ENCODE peak calls at places on chromosomes 12 and 14, in five cellular contexts. One of them, this sample, is unnamed.

GRCh38 chr14:89037065-89037464 is 212.6 kb downstream of the TTC8 start:
- DNase-seq in CD8-positive, alpha-beta T cell: no peak
- DNase-seq in stomach: no peak
- DNase-seq in SK-N-SH: no peak
- DNase-seq in tibial nerve: no peak
- DNase-seq in this sample: no peak

GRCh38 chr12:125081427-125081826 is 16.2 kb downstream of the AACS start:
- DNase-seq in CD8-positive, alpha-beta T cell: no peak
- DNase-seq in stomach: no peak
- DNase-seq in SK-N-SH: no peak
- DNase-seq in tibial nerve: no peak
- DNase-seq in this sample: no peak

GRCh38 chr12:44286336-44286735 is 450.5 kb downstream of the TMEM117 start:
- DNase-seq in CD8-positive, alpha-beta T cell: no peak
- DNase-seq in stomach: no peak
- DNase-seq in SK-N-SH: no peak
- DNase-seq in tibial nerve: no peak
- DNase-seq in this sample: no peak

GRCh38 chr12:93991882-93992415 is 156.4 kb upstream of the PLXNC1 start:
- DNase-seq in CD8-positive, alpha-beta T cell: no peak
- DNase-seq in stomach: no peak
- DNase-seq in SK-N-SH: no peak
- DNase-seq in tibial nerve: no peak
- DNase-seq in this sample: no peak

GRCh38 chr12:34396861-34397590 is 374.7 kb downstream of the ALG10 start:
- DNase-seq in CD8-positive, alpha-beta T cell: no peak
- DNase-seq in stomach: peak; percentile 5
- DNase-seq in SK-N-SH: peak; percentile 1
- DNase-seq in tibial nerve: peak; percentile 10
- DNase-seq in this sample: peak; percentile 25

GRCh38 chr12:50732591-50732990 is 31.3 kb upstream of the ATF1 start:
- DNase-seq in CD8-positive, alpha-beta T cell: no peak
- DNase-seq in stomach: no peak
- DNase-seq in SK-N-SH: no peak
- DNase-seq in tibial nerve: no peak
- DNase-seq in this sample: no peak

GRCh38 chr12:42482086-42482819 is 107.3 kb downstream of the PRICKLE1 start:
- DNase-seq in CD8-positive, alpha-beta T cell: no peak
- DNase-seq in stomach: peak; percentile 72
- DNase-seq in SK-N-SH: no peak
- DNase-seq in tibial nerve: no peak
- DNase-seq in this sample: peak; percentile 80

GRCh38 chr12:45369065-45369464 is 153.2 kb downstream of the ANO6 start:
- DNase-seq in CD8-positive, alpha-beta T cell: no peak
- DNase-seq in stomach: no peak
- DNase-seq in SK-N-SH: no peak
- DNase-seq in tibial nerve: no peak
- DNase-seq in this sample: no peak

GRCh38 chr14:54299393-54300363 is 97.1 kb upstream of the CDKN3 start:
- DNase-seq in CD8-positive, alpha-beta T cell: no peak
- DNase-seq in stomach: no peak
- DNase-seq in SK-N-SH: peak; percentile 41
- DNase-seq in tibial nerve: no peak
- DNase-seq in this sample: no peak

GRCh38 chr12:18443768-18444437 is 182.6 kb downstream of the PIK3C2G start:
- DNase-seq in CD8-positive, alpha-beta T cell: no peak
- DNase-seq in stomach: no peak
- DNase-seq in SK-N-SH: no peak
- DNase-seq in tibial nerve: no peak
- DNase-seq in this sample: no peak

GRCh38 chr12:50934981-50935807 is 17.1 kb upstream of the HIGD1C start:
- DNase-seq in CD8-positive, alpha-beta T cell: no peak
- DNase-seq in stomach: no peak
- DNase-seq in SK-N-SH: no peak
- DNase-seq in tibial nerve: no peak
- DNase-seq in this sample: no peak

GRCh38 chr14:58607571-58608317 is 30.0 kb upstream of the DACT1 start:
- DNase-seq in CD8-positive, alpha-beta T cell: no peak
- DNase-seq in stomach: no peak
- DNase-seq in SK-N-SH: no peak
- DNase-seq in tibial nerve: no peak
- DNase-seq in this sample: no peak

GRCh38 chr12:46944104-46944503 is 118.3 kb upstream of the SLC38A4 start:
- DNase-seq in CD8-positive, alpha-beta T cell: no peak
- DNase-seq in stomach: no peak
- DNase-seq in SK-N-SH: no peak
- DNase-seq in tibial nerve: no peak
- DNase-seq in this sample: no peak

GRCh38 chr12:130331146-130331545 is 6.5 kb upstream of the PIWIL1 start:
- DNase-seq in CD8-positive, alpha-beta T cell: no peak
- DNase-seq in stomach: no peak
- DNase-seq in SK-N-SH: no peak
- DNase-seq in tibial nerve: no peak
- DNase-seq in this sample: no peak

GRCh38 chr14:68523994-68524725 is 268.7 kb downstream of the ZFP36L1 start:
- DNase-seq in CD8-positive, alpha-beta T cell: no peak
- DNase-seq in stomach: no peak
- DNase-seq in SK-N-SH: no peak
- DNase-seq in tibial nerve: no peak
- DNase-seq in this sample: no peak

GRCh38 chr12:130711751-130712150 is 4.3 kb downstream of the RIMBP2 start:
- DNase-seq in CD8-positive, alpha-beta T cell: no peak
- DNase-seq in stomach: peak; percentile 10
- DNase-seq in SK-N-SH: no peak
- DNase-seq in tibial nerve: no peak
- DNase-seq in this sample: no peak

GRCh38 chr12:26287666-26288408 is 92.5 kb downstream of the SSPN start:
- DNase-seq in CD8-positive, alpha-beta T cell: no peak
- DNase-seq in stomach: peak; percentile 40
- DNase-seq in SK-N-SH: no peak
- DNase-seq in tibial nerve: no peak
- DNase-seq in this sample: no peak

GRCh38 chr14:76958975-76959710 is 69.4 kb downstream of the IRF2BPL start:
- DNase-seq in CD8-positive, alpha-beta T cell: no peak
- DNase-seq in stomach: no peak
- DNase-seq in SK-N-SH: peak; percentile 77
- DNase-seq in tibial nerve: no peak
- DNase-seq in this sample: no peak

GRCh38 chr12:8709124-8709830 is 11.5 kb downstream of the RIMKLB start:
- DNase-seq in CD8-positive, alpha-beta T cell: no peak
- DNase-seq in stomach: peak; percentile 53
- DNase-seq in SK-N-SH: no peak
- DNase-seq in tibial nerve: no peak
- DNase-seq in this sample: no peak

GRCh38 chr12:115752913-115753726 is 524.4 kb downstream of the MED13L start:
- DNase-seq in CD8-positive, alpha-beta T cell: no peak
- DNase-seq in stomach: peak; percentile 33
- DNase-seq in SK-N-SH: peak; percentile 55
- DNase-seq in tibial nerve: no peak
- DNase-seq in this sample: peak; percentile 36

GRCh38 chr12:66549050-66549389 is 129.9 kb downstream of the GRIP1 start:
- DNase-seq in CD8-positive, alpha-beta T cell: no peak
- DNase-seq in stomach: no peak
- DNase-seq in SK-N-SH: no peak
- DNase-seq in tibial nerve: no peak
- DNase-seq in this sample: no peak

GRCh38 chr12:76083761-76084276 is 666 bp downstream of the NAP1L1 start:
- DNase-seq in CD8-positive, alpha-beta T cell: peak; percentile 44
- DNase-seq in stomach: peak; percentile 49
- DNase-seq in SK-N-SH: peak; percentile 88
- DNase-seq in tibial nerve: peak; percentile 30
- DNase-seq in this sample: peak; percentile 68

GRCh38 chr14:39974036-39974435 is 541.8 kb upstream of the FBXO33 start:
- DNase-seq in CD8-positive, alpha-beta T cell: no peak
- DNase-seq in stomach: no peak
- DNase-seq in SK-N-SH: no peak
- DNase-seq in tibial nerve: no peak
- DNase-seq in this sample: no peak

GRCh38 chr14:100314724-100315123 is 8.4 kb upstream of the SLC25A47 start:
- DNase-seq in CD8-positive, alpha-beta T cell: no peak
- DNase-seq in stomach: no peak
- DNase-seq in SK-N-SH: no peak
- DNase-seq in tibial nerve: no peak
- DNase-seq in this sample: no peak

GRCh38 chr14:64878775-64879634 is 702 bp downstream of the SPTB start:
- DNase-seq in CD8-positive, alpha-beta T cell: no peak
- DNase-seq in stomach: no peak
- DNase-seq in SK-N-SH: peak; percentile 15
- DNase-seq in tibial nerve: no peak
- DNase-seq in this sample: no peak

GRCh38 chr12:119578112-119578511 is 15.5 kb upstream of the TMEM233 start:
- DNase-seq in CD8-positive, alpha-beta T cell: no peak
- DNase-seq in stomach: no peak
- DNase-seq in SK-N-SH: no peak
- DNase-seq in tibial nerve: no peak
- DNase-seq in this sample: no peak

GRCh38 chr12:100199347-100200136 is 1.1 kb upstream of the ACTR6 start:
- DNase-seq in CD8-positive, alpha-beta T cell: peak; percentile 45
- DNase-seq in stomach: peak; percentile 84
- DNase-seq in SK-N-SH: peak; percentile 83
- DNase-seq in tibial nerve: no peak
- DNase-seq in this sample: peak; percentile 85

GRCh38 chr14:69427596-69427995 is 29.1 kb downstream of the SLC39A9 start:
- DNase-seq in CD8-positive, alpha-beta T cell: no peak
- DNase-seq in stomach: no peak
- DNase-seq in SK-N-SH: no peak
- DNase-seq in tibial nerve: no peak
- DNase-seq in this sample: no peak

GRCh38 chr12:93315385-93315906 is 62.3 kb upstream of the NUDT4 start:
- DNase-seq in CD8-positive, alpha-beta T cell: no peak
- DNase-seq in stomach: no peak
- DNase-seq in SK-N-SH: no peak
- DNase-seq in tibial nerve: no peak
- DNase-seq in this sample: no peak

GRCh38 chr14:90805662-90806548 is 10.3 kb downstream of the TTC7B start:
- DNase-seq in CD8-positive, alpha-beta T cell: no peak
- DNase-seq in stomach: no peak
- DNase-seq in SK-N-SH: no peak
- DNase-seq in tibial nerve: no peak
- DNase-seq in this sample: no peak

GRCh38 chr12:48717252-48717695 is 767 bp upstream of the CCNT1 start:
- DNase-seq in CD8-positive, alpha-beta T cell: no peak
- DNase-seq in stomach: no peak
- DNase-seq in SK-N-SH: no peak
- DNase-seq in tibial nerve: no peak
- DNase-seq in this sample: no peak

GRCh38 chr12:62785941-62786559 is 148.9 kb downstream of the PPM1H start:
- DNase-seq in CD8-positive, alpha-beta T cell: no peak
- DNase-seq in stomach: no peak
- DNase-seq in SK-N-SH: no peak
- DNase-seq in tibial nerve: no peak
- DNase-seq in this sample: peak; percentile 68

GRCh38 chr14:41636492-41637392 is 30.1 kb downstream of the LRFN5 start:
- DNase-seq in CD8-positive, alpha-beta T cell: no peak
- DNase-seq in stomach: no peak
- DNase-seq in SK-N-SH: no peak
- DNase-seq in tibial nerve: no peak
- DNase-seq in this sample: no peak
- TF ChIP-seq CTCF in CD8-positive, alpha-beta T cell: no peak
- TF ChIP-seq CTCF in stomach: no peak
- TF ChIP-seq CTCF in SK-N-SH: no peak
- TF ChIP-seq CTCF in tibial nerve: no peak
- TF ChIP-seq CTCF in this sample: no peak

GRCh38 chr12:6950944-6951540 is at the start of gene PTPN6:
- DNase-seq in CD8-positive, alpha-beta T cell: no peak
- DNase-seq in stomach: peak; percentile 58
- DNase-seq in SK-N-SH: peak; percentile 11
- DNase-seq in tibial nerve: no peak
- DNase-seq in this sample: peak; percentile 76

GRCh38 chr12:6952121-6952859 is 1.1 kb downstream of the PTPN6 start:
- DNase-seq in CD8-positive, alpha-beta T cell: no peak
- DNase-seq in stomach: no peak
- DNase-seq in SK-N-SH: peak; percentile 17
- DNase-seq in tibial nerve: no peak
- DNase-seq in this sample: no peak

GRCh38 chr12:6952860-6953416 is 1.8 kb downstream of the PTPN6 start:
- DNase-seq in CD8-positive, alpha-beta T cell: no peak
- DNase-seq in stomach: no peak
- DNase-seq in SK-N-SH: peak; percentile 8
- DNase-seq in tibial nerve: no peak
- DNase-seq in this sample: no peak

GRCh38 chr12:6950401-6950801 is 755 bp upstream of the PTPN6 start:
- DNase-seq in CD8-positive, alpha-beta T cell: no peak
- DNase-seq in stomach: no peak
- DNase-seq in SK-N-SH: peak; percentile 62
- DNase-seq in tibial nerve: no peak
- DNase-seq in this sample: no peak

GRCh38 chr12:6951551-6952120 is 480 bp downstream of the PTPN6 start:
- DNase-seq in CD8-positive, alpha-beta T cell: no peak
- DNase-seq in stomach: no peak
- DNase-seq in SK-N-SH: peak; percentile 18
- DNase-seq in tibial nerve: no peak
- DNase-seq in this sample: no peak
- H3K4me1 ChIP-seq in CD8-positive, alpha-beta T cell: peaks cover 70% of the 10 kb centered on the region
- H3K4me1 ChIP-seq in stomach: no peaks in the 10 kb centered on the region
- H3K4me1 ChIP-seq in SK-N-SH: no peaks in the 10 kb centered on the region
- H3K4me1 ChIP-seq in tibial nerve: peaks cover 35% of the 10 kb centered on the region
- H3K4me1 ChIP-seq in this sample: no peaks in the 10 kb centered on the region

GRCh38 chr12:38053655-38054464 is 262.7 kb upstream of the ALG10B start:
- DNase-seq in CD8-positive, alpha-beta T cell: no peak
- DNase-seq in stomach: peak; percentile 70
- DNase-seq in SK-N-SH: peak; percentile 60
- DNase-seq in tibial nerve: no peak
- DNase-seq in this sample: peak; percentile 59
- TF ChIP-seq CTCF in CD8-positive, alpha-beta T cell: no peak
- TF ChIP-seq CTCF in stomach: no peak
- TF ChIP-seq CTCF in SK-N-SH: peak; percentile 77
- TF ChIP-seq CTCF in tibial nerve: no peak
- TF ChIP-seq CTCF in this sample: no peak

DNA sequence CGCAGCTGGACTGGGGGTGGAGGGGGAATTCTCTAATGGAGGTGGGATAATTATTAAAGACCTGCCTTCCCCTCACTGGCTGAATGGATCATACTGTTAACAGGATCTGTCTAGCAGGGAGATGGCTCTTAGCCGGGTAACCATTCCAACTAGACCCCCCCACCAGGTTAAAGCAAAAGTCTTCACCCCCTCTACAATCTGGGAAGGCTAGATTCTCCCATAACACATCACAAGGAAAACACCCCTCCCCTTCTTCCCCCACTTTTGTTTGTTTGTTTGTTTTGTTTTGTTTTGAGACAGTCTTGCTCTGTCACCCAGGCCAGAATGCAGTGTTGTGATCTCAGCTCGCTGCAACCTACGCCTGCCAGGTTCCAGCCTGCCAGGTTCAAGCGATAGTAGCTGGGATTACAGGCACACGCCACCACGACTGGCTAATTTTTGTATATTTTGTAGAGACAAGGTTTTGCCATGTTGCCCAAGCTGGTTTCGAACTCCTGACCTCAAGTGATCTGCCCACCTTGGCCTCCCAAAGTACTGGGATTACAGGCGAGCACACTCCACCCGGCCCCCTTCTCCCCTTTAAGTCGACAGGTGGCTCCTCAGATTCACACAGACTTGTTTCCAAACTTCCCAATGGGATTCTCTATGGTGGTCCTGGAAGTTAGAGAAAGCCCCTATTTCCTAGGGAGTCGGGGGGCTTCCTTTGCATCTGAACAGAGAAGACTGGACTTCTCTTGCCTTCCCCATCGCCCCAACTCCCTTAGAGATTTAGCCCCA is 3.5 kb upstream of the BAZ2A start:
- DNase-seq in CD8-positive, alpha-beta T cell: no peak
- DNase-seq in stomach: no peak
- DNase-seq in SK-N-SH: no peak
- DNase-seq in tibial nerve: no peak
- DNase-seq in this sample: no peak
- H3K4me1 ChIP-seq in CD8-positive, alpha-beta T cell: peaks cover 58% of the 10 kb centered on the region
- H3K4me1 ChIP-seq in stomach: peaks cover 49% of the 10 kb centered on the region
- H3K4me1 ChIP-seq in SK-N-SH: peaks cover 27% of the 10 kb centered on the region
- H3K4me1 ChIP-seq in tibial nerve: peaks cover 58% of the 10 kb centered on the region
- H3K4me1 ChIP-seq in this sample: peaks cover 21% of the 10 kb centered on the region

This sample was measured in lung.